ENCODE peak calls at places on chromosome 13, in five cellular contexts. R is H1, C is SK-N-SH, M is GM12878, H is GM12892. N is an unnamed sample.

GRCh38 chr13:40617801-40618356 is 48.6 kb downstream of the FOXO1 start:
- DNase-seq in R (no peak), C (no peak), M (no peak), H (no peak), N (no peak)

GRCh38 chr13:27595055-27595811 is 25.1 kb downstream of the LNX2 start:
- DNase-seq in R (no peak), C (no peak), M (no peak), H (no peak), N (no peak)

GRCh38 chr13:94703271-94703670 is 9.1 kb downstream of the SOX21 start:
- DNase-seq in R (peak), C (peak), M (no peak), H (no peak), N (no peak)

GRCh38 chr13:72680353-72680752 is 47.1 kb downstream of the MZT1 start:
- DNase-seq in R (no peak), C (no peak), M (no peak), H (no peak), N (no peak)

GRCh38 chr13:100559886-100560285 is 28.7 kb downstream of the GGACT start:
- DNase-seq in R (no peak), C (no peak), M (no peak), H (no peak), N (no peak)

GRCh38 chr13:65744761-65745160 is 1485.4 kb downstream of the PCDH9 start:
- DNase-seq in R (no peak), C (no peak), M (no peak), H (no peak), N (no peak)

GRCh38 chr13:38386421-38386820 is 36.8 kb downstream of the UFM1 start:
- DNase-seq in R (no peak), C (no peak), M (no peak), H (no peak), N (no peak)

GRCh38 chr13:69912576-69913074 is 195.0 kb upstream of the ATXN8OS start:
- DNase-seq in R (no peak), C (no peak), M (no peak), H (no peak), N (no peak)

GRCh38 chr13:102825921-102826706 is 19.7 kb upstream of the ERCC5 start:
- DNase-seq in R (no peak), C (no peak), M (no peak), H (no peak), N (no peak)

GRCh38 chr13:60417734-60418133 is 20.7 kb downstream of the TDRD3 start:
- DNase-seq in R (no peak), C (no peak), M (no peak), H (no peak), N (no peak)

GRCh38 chr13:102584423-102584822 is 12.4 kb upstream of the TPP2 start:
- DNase-seq in R (no peak), C (no peak), M (no peak), H (no peak), N (no peak)

GRCh38 chr13:57724486-57725272 is 93.1 kb downstream of the PCDH17 start:
- DNase-seq in R (no peak), C (no peak), M (no peak), H (no peak), N (no peak)

GRCh38 chr13:98345103-98345899 is 168.2 kb upstream of the RNF113B start:
- DNase-seq in R (no peak), C (peak), M (no peak), H (no peak), N (no peak)

GRCh38 chr13:31174018-31174417 is 12.3 kb upstream of the HSPH1 start:
- DNase-seq in R (no peak), C (no peak), M (no peak), H (no peak), N (no peak)

GRCh38 chr13:35818577-35819165 is 312.5 kb downstream of the DCLK1 start:
- DNase-seq in R (no peak), C (peak), M (no peak), H (no peak), N (no peak)

GRCh38 chr13:109835321-109835720 is 48.9 kb upstream of the IRS2 start:
- DNase-seq in R (no peak), C (no peak), M (no peak), H (no peak), N (no peak)

GRCh38 chr13:81017525-81018152 is 676.7 kb upstream of the SPRY2 start:
- DNase-seq in R (no peak), C (peak), M (no peak), H (no peak), N (peak)

DNA sequence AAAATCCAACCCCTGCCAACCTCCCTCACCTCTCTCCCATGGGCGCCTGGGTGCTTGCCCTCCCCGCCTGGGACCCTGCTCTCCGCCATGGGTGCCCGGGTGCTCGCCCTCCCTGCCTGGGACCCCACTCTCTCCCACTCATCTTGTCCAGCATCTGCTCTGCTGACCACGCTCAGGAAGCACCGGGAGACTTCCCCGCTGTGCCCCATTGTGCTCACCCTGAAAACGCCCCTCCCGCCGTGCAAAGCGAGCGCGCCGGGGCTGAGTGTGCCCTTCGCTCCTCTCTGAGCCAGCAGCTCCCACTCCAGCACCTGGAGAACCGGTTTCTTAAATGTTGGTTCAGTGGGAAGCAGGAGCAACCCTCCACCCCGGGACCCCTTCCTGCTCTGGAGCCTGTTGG is 23.3 kb upstream of the CDC16 start:
- DNase-seq in R (no peak), C (no peak), M (no peak), H (no peak), N (no peak)
- TF ChIP-seq TAF1 in R (no peak), C (no peak), M (no peak), H (no peak), N (no peak)

DNA sequence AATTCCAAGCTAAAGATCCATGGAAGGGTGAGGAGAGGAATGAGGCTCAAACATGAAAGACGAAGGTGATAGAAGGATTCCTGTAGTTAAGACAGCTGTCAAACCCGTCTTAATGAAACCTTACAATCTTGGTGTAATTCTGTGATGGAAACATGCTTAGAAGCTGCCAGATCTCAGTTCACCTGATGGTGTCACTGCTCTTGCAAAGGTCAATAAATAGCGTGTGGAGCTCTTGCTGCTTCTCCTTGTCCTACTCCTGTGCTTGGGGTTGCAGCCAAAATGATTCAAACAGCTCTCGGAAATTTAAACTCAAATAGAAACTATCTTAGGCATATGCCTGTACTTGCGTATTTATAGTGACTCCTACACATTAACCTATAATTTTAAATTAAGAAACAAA is 1705.0 kb downstream of the OLFM4 start:
- DNase-seq in R (no peak), C (no peak), M (no peak), H (no peak), N (no peak)
- TF ChIP-seq TAF1 in R (no peak), C (no peak), M (no peak), H (no peak), N (no peak)

GRCh38 chr13:99351772-99352171 is 44.6 kb upstream of the GPR183 start:
- DNase-seq in R (peak), C (no peak), M (no peak), H (no peak), N (no peak)
- TF ChIP-seq TAF1 in R (no peak), C (no peak), M (no peak), H (no peak), N (no peak)

GRCh38 chr13:91196958-91197357 is 150.5 kb upstream of the MIR17HG start:
- DNase-seq in R (no peak), C (no peak), M (no peak), H (no peak), N (no peak)
- TF ChIP-seq TAF1 in R (no peak), C (no peak), M (no peak), H (no peak), N (no peak)

DNA sequence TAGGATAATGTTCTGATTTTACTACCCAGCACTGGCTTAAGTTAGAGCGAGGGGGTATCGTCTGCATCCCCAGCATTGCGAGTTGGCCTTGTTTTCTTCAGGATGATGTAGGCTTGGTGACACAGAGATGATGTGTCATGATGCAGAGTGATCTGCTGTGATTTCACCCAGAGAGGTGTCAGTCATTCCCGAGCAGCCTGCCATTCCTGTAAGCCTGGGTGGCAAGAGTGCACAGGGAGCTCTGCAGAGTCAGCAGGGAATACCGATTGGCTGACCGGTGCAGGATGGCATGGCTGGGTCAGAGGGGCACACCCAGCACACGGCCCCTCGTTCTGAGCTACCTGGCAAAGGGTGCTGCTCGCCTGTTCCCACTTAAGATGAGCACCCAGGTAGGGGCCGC is 15.8 kb upstream of the GJB6 start:
- DNase-seq in R (no peak), C (no peak), M (no peak), H (no peak), N (no peak)
- TF ChIP-seq TAF1 in R (no peak), C (no peak), M (no peak), H (no peak), N (no peak)

GRCh38 chr13:49297338-49297737 is 49.6 kb downstream of the CDADC1 start:
- DNase-seq in R (no peak), C (no peak), M (no peak), H (no peak), N (no peak)
- TF ChIP-seq TAF1 in R (no peak), C (no peak), M (no peak), H (no peak), N (no peak)

GRCh38 chr13:64553411-64554129 is 2676.6 kb downstream of the PCDH9 start:
- DNase-seq in R (no peak), C (no peak), M (no peak), H (no peak), N (no peak)

GRCh38 chr13:64551755-64552154 is 2678.4 kb downstream of the PCDH9 start:
- DNase-seq in R (no peak), C (no peak), M (no peak), H (no peak), N (no peak)

GRCh38 chr13:64556391-64556790 is 2673.7 kb downstream of the PCDH9 start:
- DNase-seq in R (no peak), C (no peak), M (no peak), H (no peak), N (no peak)
- TF ChIP-seq TAF1 in R (no peak), C (no peak), M (no peak), H (no peak), N (no peak)

DNA sequence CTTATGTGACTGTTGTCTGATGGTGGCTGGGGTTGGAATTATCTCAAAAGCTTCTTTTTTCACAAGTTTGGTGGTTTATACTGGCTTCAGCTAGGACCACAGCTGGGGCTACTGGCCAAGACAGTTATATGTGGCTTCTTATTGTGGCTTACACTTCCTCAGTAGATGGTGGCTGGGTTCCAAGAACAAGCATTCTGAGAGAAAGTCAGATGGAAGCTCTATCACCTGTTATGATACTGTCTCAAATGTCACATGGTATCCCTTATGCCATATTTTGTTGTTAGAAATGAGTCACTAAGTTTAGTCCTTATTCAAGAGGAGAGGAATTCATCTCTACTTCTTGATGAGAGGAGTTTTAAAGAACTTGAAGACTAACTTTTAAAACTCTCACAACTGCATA is 41.6 kb downstream of the NDFIP2 start:
- DNase-seq in R (no peak), C (no peak), M (peak), H (no peak), N (peak)
- TF ChIP-seq TAF1 in R (no peak), C (no peak), M (no peak), H (no peak), N (no peak)

DNA sequence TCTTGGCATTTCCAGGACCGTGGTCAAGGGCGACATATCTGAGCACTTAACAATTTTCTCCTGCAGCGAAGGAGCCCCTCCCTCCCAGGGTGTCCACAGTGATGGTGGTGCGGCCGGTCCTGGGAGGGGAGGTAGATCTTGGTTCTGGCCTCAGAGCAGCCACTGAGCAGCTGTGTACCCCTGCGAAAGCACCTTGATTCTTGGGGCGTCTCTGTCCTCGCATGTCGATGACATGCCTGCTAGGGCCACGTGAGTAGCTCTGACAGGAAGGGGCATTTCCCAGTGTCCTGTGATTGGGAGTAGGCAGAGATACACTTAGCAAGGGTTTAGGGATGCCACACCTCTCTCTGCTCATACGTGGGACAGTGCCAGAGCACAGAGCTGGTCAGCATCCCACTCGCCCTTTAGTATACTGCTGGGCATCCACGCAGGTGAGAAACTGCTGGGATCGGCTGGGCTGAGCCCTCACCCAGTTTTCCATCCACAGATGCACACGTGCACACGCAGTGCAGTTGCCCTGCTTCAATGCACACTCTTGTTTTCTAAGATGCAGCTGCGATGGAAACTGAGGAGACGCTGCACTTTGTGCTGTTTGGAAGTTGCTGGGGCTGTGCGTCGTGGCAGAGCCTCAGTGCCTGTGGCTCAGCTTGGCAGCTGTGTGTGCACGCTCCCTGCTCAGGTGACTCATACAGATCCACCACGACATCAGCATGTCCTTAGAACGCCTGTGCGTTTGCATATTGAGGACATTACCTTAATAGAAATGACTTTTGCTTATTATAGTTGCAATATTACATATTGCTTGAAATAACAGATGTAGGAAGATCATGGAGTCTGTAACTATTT is 66.8 kb downstream of the TEX29 start:
- DNase-seq in R (no peak), C (no peak), M (no peak), H (no peak), N (no peak)
- TF ChIP-seq TAF1 in R (no peak), C (no peak), M (no peak), H (no peak), N (no peak)

N was measured in GM12891.